ENCODE peak calls at places on chromosomes 6 and 20, in four cellular contexts. Q, Y, X and L are unnamed samples.

GRCh38 chr6:163599136-163599535 is 184.6 kb downstream of the QKI start:
- DNase-seq in Q (no peak), Y (no peak), X (no peak), L (no peak)

GRCh38 chr6:136411453-136412354 is 122.1 kb upstream of the BCLAF1 start:
- DNase-seq in Q (no peak), Y (no peak), X (no peak), L (no peak)

GRCh38 chr20:63106108-63106764 is 99.5 kb upstream of the BHLHE23 start:
- DNase-seq in Q (no peak), Y (peak; percentile 4), X (no peak), L (no peak)

GRCh38 chr6:117550078-117550600 is 52.2 kb downstream of the GOPC start:
- DNase-seq in Q (no peak), Y (no peak), X (no peak), L (no peak)

GRCh38 chr6:40543133-40543532 is 44.0 kb downstream of the LRFN2 start:
- DNase-seq in Q (no peak), Y (no peak), X (no peak), L (no peak)

GRCh38 chr6:56827908-56828649 is 126.8 kb upstream of the BEND6 start:
- DNase-seq in Q (peak; percentile 23), Y (peak; percentile 50), X (no peak), L (no peak)

GRCh38 chr6:82337688-82338257 is 25.8 kb upstream of the TPBG start:
- DNase-seq in Q (peak; percentile 35), Y (no peak), X (no peak), L (no peak)

GRCh38 chr6:162377735-162378134 is 349.8 kb downstream of the PRKN start:
- DNase-seq in Q (no peak), Y (no peak), X (no peak), L (no peak)

GRCh38 chr6:52514514-52514913 is 62.3 kb downstream of the TRAM2 start:
- DNase-seq in Q (peak; percentile 92), Y (peak; percentile 81), X (no peak), L (no peak)

GRCh38 chr6:40877362-40877761 is 161.7 kb downstream of the UNC5CL start:
- DNase-seq in Q (no peak), Y (no peak), X (no peak), L (no peak)

GRCh38 chr20:51634257-51634656 is 91.7 kb upstream of the NFATC2 start:
- DNase-seq in Q (no peak), Y (peak; percentile 44), X (no peak), L (no peak)

GRCh38 chr6:166484863-166485262 is 101.6 kb downstream of the RAMACL start:
- DNase-seq in Q (no peak), Y (no peak), X (no peak), L (no peak)

GRCh38 chr6:142635130-142635529 is 309.8 kb downstream of the HIVEP2 start:
- DNase-seq in Q (no peak), Y (peak; percentile 71), X (no peak), L (no peak)

GRCh38 chr20:16308754-16309153 is 264.5 kb downstream of the KIF16B start:
- DNase-seq in Q (peak; percentile 7), Y (peak; percentile 46), X (no peak), L (no peak)

GRCh38 chr6:42226251-42227143 is 8.8 kb upstream of the MRPS10 start:
- DNase-seq in Q (peak; percentile 93), Y (peak; percentile 84), X (peak; percentile 41), L (no peak)

GRCh38 chr6:140979642-140980091 is 1153.1 kb upstream of the GJE1 start:
- DNase-seq in Q (peak; percentile 3), Y (peak; percentile 89), X (no peak), L (no peak)

GRCh38 chr6:148720371-148720770 is 26.5 kb upstream of the UST start:
- DNase-seq in Q (no peak), Y (peak; percentile 66), X (no peak), L (no peak)

GRCh38 chr6:109687271-109687721 is 3.7 kb downstream of the AK9 start:
- DNase-seq in Q (no peak), Y (peak; percentile 96), X (no peak), L (no peak)

GRCh38 chr20:50844430-50845100 is 49.7 kb downstream of the BCAS4 start:
- DNase-seq in Q (no peak), Y (peak; percentile 87), X (no peak), L (no peak)

GRCh38 chr6:35477551-35478179 is 9.5 kb downstream of the RPL10A start:
- DNase-seq in Q (no peak), Y (no peak), X (no peak), L (no peak)

GRCh38 chr6:35477028-35477427 is 8.8 kb downstream of the RPL10A start:
- DNase-seq in Q (no peak), Y (no peak), X (no peak), L (no peak)

GRCh38 chr6:35480176-35480575 is 12.0 kb downstream of the RPL10A start:
- DNase-seq in Q (no peak), Y (no peak), X (no peak), L (no peak)

GRCh38 chr6:35476004-35476403 is 7.8 kb downstream of the RPL10A start:
- DNase-seq in Q (no peak), Y (no peak), X (no peak), L (peak; percentile 37)

DNA sequence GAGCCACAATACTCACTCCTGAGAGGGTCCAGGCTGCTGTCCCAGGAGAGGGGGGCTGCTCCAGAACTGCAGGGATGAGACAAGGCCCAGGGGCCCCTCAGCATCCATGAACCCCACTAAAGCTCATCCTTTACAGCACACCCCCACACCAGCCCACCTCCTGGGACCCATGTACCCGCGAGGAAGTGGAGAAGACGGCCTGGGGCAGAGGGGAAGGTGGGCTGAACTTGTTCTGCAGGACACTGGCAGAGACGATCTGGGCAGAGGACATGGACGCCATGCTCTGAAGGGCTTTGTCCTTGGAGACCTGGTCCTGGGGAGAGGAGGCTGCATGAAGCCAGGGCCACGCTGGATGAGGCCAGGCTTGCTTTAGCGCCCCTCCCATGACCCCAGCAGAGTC is 10.1 kb downstream of the RPL10A start:
- DNase-seq in Q (no peak), Y (no peak), X (no peak), L (no peak)
- H3K56ac ChIP-seq in Q (no peak overlapping the region), Y (no peak overlapping the region), X (no peak overlapping the region), L (no peak overlapping the region)

GRCh38 chr20:513429-513828 is 30.2 kb downstream of the CSNK2A1 start:
- DNase-seq in Q (no peak), Y (peak; percentile 44), X (no peak), L (no peak)
- H3K9ac ChIP-seq in Q (no peak overlapping the region), Y (no peak overlapping the region), X (no peak overlapping the region), L (no peak overlapping the region)

GRCh38 chr6:6976193-6976592 is 131.6 kb upstream of the RREB1 start:
- DNase-seq in Q (no peak), Y (no peak), X (no peak), L (no peak)
- H3K56ac ChIP-seq in Q (no peak overlapping the region), Y (no peak overlapping the region), X (no peak overlapping the region), L (no peak overlapping the region)

GRCh38 chr20:4946585-4947378 is 54.5 kb downstream of the SLC23A2 start:
- DNase-seq in Q (no peak), Y (no peak), X (no peak), L (no peak)
- H3K9ac ChIP-seq in Q (no peak overlapping the region), Y (no peak overlapping the region), X (no peak overlapping the region), L (no peak overlapping the region)

GRCh38 chr6:10553869-10554268 is 32.7 kb downstream of the GCNT2 start:
- DNase-seq in Q (no peak), Y (no peak), X (no peak), L (no peak)

GRCh38 chr6:10556496-10557391 is 35.6 kb downstream of the GCNT2 start:
- DNase-seq in Q (no peak), Y (no peak), X (no peak), L (no peak)

GRCh38 chr6:10552237-10552810 is 31.2 kb downstream of the GCNT2 start:
- DNase-seq in Q (no peak), Y (no peak), X (no peak), L (no peak)

GRCh38 chr6:10555625-10556309 is 34.6 kb downstream of the GCNT2 start:
- DNase-seq in Q (peak; percentile 83), Y (peak; percentile 8), X (peak; percentile 56), L (peak; percentile 83)

DNA sequence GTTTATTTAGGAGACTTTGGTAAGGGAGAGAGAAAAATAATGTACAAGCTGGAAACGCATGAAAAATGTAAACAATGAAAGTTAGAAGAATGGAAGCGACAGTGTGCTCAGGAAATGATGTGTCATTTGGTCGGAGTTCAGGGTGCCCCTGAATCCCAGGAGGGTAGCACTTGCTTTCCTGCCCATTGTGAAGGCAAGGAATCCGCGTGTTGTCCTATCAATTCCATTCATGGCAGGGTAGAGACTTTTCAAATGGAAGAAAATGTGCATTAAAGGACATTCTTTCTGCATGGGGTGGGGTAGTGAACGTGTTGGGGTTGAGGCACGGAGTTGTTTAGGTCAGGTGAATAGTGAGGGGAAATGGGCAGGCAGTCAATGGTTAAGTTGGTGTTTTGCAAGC is 33.7 kb downstream of the GCNT2 start:
- DNase-seq in Q (no peak), Y (no peak), X (no peak), L (no peak)
- H3K56ac ChIP-seq in Q (peak overlapping the region; percentile 18), Y (no peak overlapping the region), X (no peak overlapping the region), L (no peak overlapping the region)

GRCh38 chr20:44643154-44643519 is 8.4 kb downstream of the ADA start:
- DNase-seq in Q (no peak), Y (no peak), X (no peak), L (no peak)
- H3K9ac ChIP-seq in Q (no peak overlapping the region), Y (no peak overlapping the region), X (no peak overlapping the region), L (no peak overlapping the region)